ENCODE peak calls at places on chromosome 6, in seven cellular contexts. O is BJ, N is mammary epithelial cell, D is HFF-Myc, V is gastrocnemius medialis, S is Calu3, H is WTC11. Z is an unnamed sample.

GRCh38 chr6:144840619-144841018 is 555.5 kb downstream of the UTRN start:
- DNase-seq in O (no peak), N (no peak), D (no peak), V (no peak), S (no peak), H (no peak), Z (no peak)

GRCh38 chr6:167474725-167475124 is 149.8 kb downstream of the TTLL2 start:
- DNase-seq in O (no peak), N (no peak), D (no peak), V (no peak), S (no peak), H (no peak), Z (no peak)

GRCh38 chr6:503610-504362 is 112.2 kb downstream of the IRF4 start:
- DNase-seq in O (no peak), N (no peak), D (no peak), V (no peak), S (no peak), H (no peak), Z (no peak)

GRCh38 chr6:25302677-25303128 is 23.5 kb downstream of the CARMIL1 start:
- DNase-seq in O (peak; percentile 61), N (peak; percentile 50), D (no peak), V (no peak), S (peak; percentile 35), H (no peak), Z (peak; percentile 46)

GRCh38 chr6:82963527-82963926 is 102.1 kb downstream of the UBE3D start:
- DNase-seq in O (no peak), N (peak; percentile 5), D (no peak), V (no peak), S (no peak), H (no peak), Z (peak; percentile 59)

GRCh38 chr6:38100380-38100779 is 280.9 kb downstream of the ZFAND3 start:
- DNase-seq in O (no peak), N (no peak), D (no peak), V (no peak), S (no peak), H (no peak), Z (no peak)

GRCh38 chr6:107115695-107116327 is 496 bp upstream of the BEND3 start:
- DNase-seq in O (no peak), N (peak; percentile 27), D (no peak), V (no peak), S (peak; percentile 77), H (peak; percentile 81), Z (peak; percentile 56)

GRCh38 chr6:79946773-79947190 is 571 bp downstream of the ELOVL4 start:
- DNase-seq in O (no peak), N (peak; percentile 26), D (no peak), V (no peak), S (no peak), H (no peak), Z (peak; percentile 42)

GRCh38 chr6:134063966-134064445 is 11.6 kb upstream of the SLC2A12 start:
- DNase-seq in O (no peak), N (peak; percentile 55), D (no peak), V (peak; percentile 25), S (peak; percentile 77), H (peak; percentile 36), Z (peak; percentile 75)

GRCh38 chr6:7933794-7934193 is 23.2 kb upstream of the TXNDC5 start:
- DNase-seq in O (no peak), N (no peak), D (no peak), V (no peak), S (no peak), H (no peak), Z (no peak)

GRCh38 chr6:44219053-44219814 is 2.5 kb downstream of the MYMX start:
- DNase-seq in O (no peak), N (no peak), D (no peak), V (peak; percentile 65), S (peak; percentile 89), H (peak; percentile 94), Z (no peak)

GRCh38 chr6:34491091-34491430 is 25.2 kb downstream of the PACSIN1 start:
- DNase-seq in O (no peak), N (no peak), D (no peak), V (no peak), S (no peak), H (no peak), Z (peak; percentile 31)

GRCh38 chr6:30101423-30101938 is 11.4 kb downstream of the TRIM31 start:
- DNase-seq in O (no peak), N (no peak), D (no peak), V (no peak), S (no peak), H (no peak), Z (peak; percentile 31)

GRCh38 chr6:2523061-2523460 is 227.7 kb downstream of the MYLK4 start:
- DNase-seq in O (no peak), N (peak; percentile 97), D (no peak), V (no peak), S (no peak), H (no peak), Z (peak; percentile 98)

GRCh38 chr6:12635813-12636212 is 80.8 kb upstream of the PHACTR1 start:
- DNase-seq in O (no peak), N (no peak), D (no peak), V (no peak), S (no peak), H (no peak), Z (no peak)

GRCh38 chr6:85404497-85405174 is 45.2 kb upstream of the NT5E start:
- DNase-seq in O (peak; percentile 74), N (peak; percentile 94), D (peak; percentile 72), V (no peak), S (peak; percentile 75), H (no peak), Z (peak; percentile 96)

GRCh38 chr6:152863618-152864326 is 113.2 kb downstream of the VIP start:
- DNase-seq in O (peak; percentile 20), N (peak; percentile 51), D (peak; percentile 56), V (peak; percentile 25), S (peak; percentile 50), H (peak; percentile 54), Z (peak; percentile 80)

GRCh38 chr6:157223021-157223430 is 100.3 kb downstream of the TMEM242 start:
- DNase-seq in O (no peak), N (no peak), D (no peak), V (no peak), S (no peak), H (no peak), Z (no peak)

GRCh38 chr6:108635505-108636226 is 74.9 kb downstream of the FOXO3 start:
- DNase-seq in O (no peak), N (peak; percentile 33), D (no peak), V (no peak), S (no peak), H (no peak), Z (peak; percentile 17)

GRCh38 chr6:1179571-1180459 is 132.1 kb upstream of the FOXQ1 start:
- DNase-seq in O (no peak), N (no peak), D (no peak), V (no peak), S (no peak), H (no peak), Z (no peak)

GRCh38 chr6:54255881-54256280 is 52.4 kb upstream of the TINAG start:
- DNase-seq in O (no peak), N (no peak), D (no peak), V (no peak), S (no peak), H (no peak), Z (no peak)

GRCh38 chr6:47587503-47587902 is 109.9 kb downstream of the CD2AP start:
- DNase-seq in O (peak; percentile 2), N (peak; percentile 4), D (no peak), V (no peak), S (no peak), H (no peak), Z (no peak)

GRCh38 chr6:2921520-2922115 is 18.5 kb upstream of the SERPINB9 start:
- DNase-seq in O (no peak), N (no peak), D (no peak), V (no peak), S (no peak), H (no peak), Z (no peak)

GRCh38 chr6:220736-221475 is 71.4 kb upstream of the DUSP22 start:
- DNase-seq in O (no peak), N (no peak), D (no peak), V (no peak), S (no peak), H (no peak), Z (peak; percentile 38)

GRCh38 chr6:132512342-132512637 is 626 bp downstream of the STX7 start:
- DNase-seq in O (no peak), N (no peak), D (no peak), V (no peak), S (no peak), H (no peak), Z (no peak)
- TF ChIP-seq CTCF in O (no peak), N (no peak), D (no peak), V (peak; percentile 15), S (no peak), H (no peak), Z (no peak)

DNA sequence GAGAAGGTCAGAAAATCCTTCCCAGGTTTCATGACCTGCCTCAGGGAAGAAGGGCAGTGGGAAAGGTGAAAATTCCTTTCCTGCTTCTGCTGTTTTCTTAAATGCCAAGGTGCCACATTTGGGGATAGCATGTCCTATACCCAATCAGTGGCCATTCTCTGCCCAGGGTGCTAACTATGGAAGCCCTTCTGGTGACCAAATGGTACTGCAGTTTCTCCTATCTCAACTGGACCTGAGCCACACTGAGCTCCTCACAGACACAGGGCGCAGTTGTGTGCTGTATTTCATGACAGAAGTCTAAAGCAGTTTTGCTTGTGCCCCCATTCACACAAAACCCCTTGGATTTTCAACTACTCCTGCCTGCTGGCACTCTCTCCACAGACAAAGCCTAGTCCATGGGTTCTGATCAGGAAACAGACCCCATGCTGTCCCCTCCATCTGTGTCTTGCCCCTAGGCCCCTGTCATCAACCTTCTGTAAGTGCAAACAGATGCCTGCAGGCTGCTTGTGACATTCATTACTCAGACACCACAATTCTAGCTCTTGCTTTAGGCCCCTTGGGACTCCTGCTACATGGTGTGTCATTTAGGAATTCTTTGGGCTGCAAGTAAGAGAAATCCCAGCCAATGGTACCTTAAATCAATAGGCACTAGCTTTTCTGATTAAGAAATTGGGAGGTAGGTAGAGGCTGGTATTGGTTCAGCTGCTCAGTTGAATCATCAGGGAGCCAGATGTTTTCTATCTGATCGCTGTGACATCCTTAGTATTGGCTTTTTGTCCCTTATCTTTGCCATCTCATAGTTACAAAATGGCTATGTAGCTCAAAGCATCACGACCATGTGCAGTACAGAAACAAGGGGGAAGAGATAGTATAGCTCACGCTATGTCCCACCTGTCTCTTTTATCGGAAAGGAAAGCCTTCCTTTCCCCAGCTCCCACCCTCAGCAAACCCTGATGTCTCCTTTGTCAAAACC is 147.8 kb downstream of the CD83 start:
- DNase-seq in O (no peak), N (no peak), D (no peak), V (no peak), S (no peak), H (no peak), Z (no peak)
- TF ChIP-seq CTCF in O (peak; percentile 13), N (no peak), D (no peak), V (no peak), S (no peak), H (no peak), Z (no peak)

GRCh38 chr6:103699770-103700169 is 1159.9 kb downstream of the HACE1 start:
- DNase-seq in O (no peak), N (no peak), D (no peak), V (no peak), S (no peak), H (no peak), Z (no peak)
- TF ChIP-seq CTCF in O (no peak), N (no peak), D (no peak), V (no peak), S (no peak), H (no peak), Z (no peak)

DNA sequence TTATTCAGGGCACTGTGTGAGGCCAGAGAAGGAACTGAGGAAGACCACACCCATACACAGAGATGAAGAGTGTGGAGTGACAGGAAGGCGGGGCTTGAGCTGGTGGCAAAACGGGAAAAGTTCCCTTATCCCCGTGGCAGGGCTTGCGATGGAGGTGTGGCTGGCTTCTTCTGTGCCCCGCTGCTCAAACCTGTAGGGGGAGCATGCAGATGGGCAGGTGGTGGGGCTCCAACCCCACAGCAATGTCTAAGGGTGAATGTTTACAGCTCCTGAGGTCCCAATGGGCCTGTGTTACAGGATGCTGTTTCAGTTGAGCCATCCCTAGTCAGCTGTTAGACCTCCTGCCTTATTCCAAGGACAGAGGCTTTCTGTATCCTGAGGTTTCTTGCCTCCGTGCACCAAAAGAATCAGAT is 105.9 kb downstream of the LY86 start:
- DNase-seq in O (no peak), N (no peak), D (no peak), V (no peak), S (peak; percentile 32), H (peak; percentile 50), Z (peak; percentile 37)
- TF ChIP-seq CTCF in O (no peak), N (no peak), D (no peak), V (no peak), S (no peak), H (no peak), Z (peak; percentile 13)

Z was measured in epithelial cell of esophagus.